ENCODE peak calls at places on chromosomes 4 and X, in four cellular contexts. E is psoas muscle, S is ovary, Y is endothelial cell of umbilical vein. R is an unnamed sample.

GRCh38 chrX:82775426-82775825 is 732.7 kb upstream of the POU3F4 start:
- DNase-seq in S (no peak), E (no peak), Y (no peak), R (no peak)

GRCh38 chrX:63525491-63525890 is 174.4 kb upstream of the SPIN4 start:
- DNase-seq in E (no peak), S (no peak), Y (no peak), R (no peak)

GRCh38 chr4:81049861-81050423 is 19.4 kb downstream of the BMP3 start:
- DNase-seq in S (no peak), Y (no peak), E (no peak), R (no peak)

GRCh38 chrX:63809158-63809557 is 24.1 kb upstream of the ARHGEF9 start:
- DNase-seq in E (no peak), S (no peak), Y (no peak), R (no peak)

GRCh38 chr4:7680731-7681130 is 246.0 kb upstream of the PSAPL1 start:
- DNase-seq in E (no peak), S (no peak), Y (no peak), R (no peak)

GRCh38 chrX:108123591-108124366 is 32.2 kb downstream of the ATG4A start:
- DNase-seq in S (no peak), Y (no peak), E (no peak), R (no peak)

GRCh38 chr4:39846705-39847104 is 131.0 kb downstream of the PDS5A start:
- DNase-seq in S (no peak), E (no peak), Y (no peak), R (no peak)

GRCh38 chr4:1573830-1574459 is 110.2 kb downstream of the FAM53A start:
- DNase-seq in S (no peak), Y (no peak), E (peak), R (no peak)

GRCh38 chr4:89411539-89411938 is 103.9 kb upstream of the GPRIN3 start:
- DNase-seq in S (no peak), Y (no peak), E (no peak), R (no peak)

GRCh38 chr4:79918292-79918691 is 154.7 kb downstream of the ANTXR2 start:
- DNase-seq in S (no peak), E (no peak), Y (no peak), R (no peak)

GRCh38 chrX:150329888-150330287 is 33.2 kb upstream of the MAMLD1 start:
- DNase-seq in E (no peak), S (no peak), Y (no peak), R (no peak)

GRCh38 chr4:73573794-73574528 is 46.3 kb downstream of the RASSF6 start:
- DNase-seq in Y (peak), S (peak), E (peak), R (peak)

GRCh38 chrX:109312757-109313156 is 169.1 kb downstream of the GUCY2F start:
- DNase-seq in E (no peak), Y (no peak), S (no peak), R (peak)

GRCh38 chr4:42750831-42751230 is 93.9 kb upstream of the ATP8A1 start:
- DNase-seq in S (no peak), E (no peak), Y (no peak), R (no peak)

GRCh38 chrX:13167444-13168207 is 123.2 kb upstream of the FAM9C start:
- DNase-seq in E (no peak), Y (peak), S (no peak), R (peak)

GRCh38 chr4:183139972-183140570 is 41.0 kb downstream of the WWC2 start:
- DNase-seq in Y (no peak), S (no peak), E (no peak), R (no peak)

GRCh38 chr4:182616476-182616875 is 300.7 kb downstream of the DCTD start:
- DNase-seq in E (no peak), S (no peak), Y (no peak), R (no peak)

GRCh38 chr4:169795585-169795984 is 37.8 kb upstream of the HPF1 start:
- DNase-seq in E (no peak), Y (no peak), S (no peak), R (no peak)

GRCh38 chr4:126455865-126456264 is 1141.1 kb downstream of the FAT4 start:
- DNase-seq in Y (no peak), E (no peak), S (no peak), R (no peak)

GRCh38 chr4:18291313-18291712 is 269.8 kb upstream of the LCORL start:
- DNase-seq in E (no peak), Y (no peak), S (no peak), R (no peak)

GRCh38 chrX:69154051-69154450 is 11.2 kb downstream of the PJA1 start:
- DNase-seq in S (no peak), Y (no peak), E (no peak), R (no peak)

GRCh38 chr4:147733614-147734344 is 1.9 kb downstream of the ARHGAP10 start:
- DNase-seq in Y (peak), S (no peak), E (peak), R (peak)

GRCh38 chr4:183905081-183905592 is at the start of gene STOX2:
- DNase-seq in S (peak), E (peak), Y (peak), R (peak)

GRCh38 chrX:26254436-26254835 is 38.5 kb downstream of the MAGEB5 start:
- DNase-seq in Y (no peak), E (no peak), S (no peak), R (no peak)

GRCh38 chrX:10884246-10884645 is 226.9 kb upstream of the HCCS start:
- DNase-seq in E (no peak), S (no peak), Y (no peak), R (peak)

GRCh38 chrX:17039826-17040225 is 93.4 kb downstream of the REPS2 start:
- DNase-seq in Y (no peak), S (no peak), E (no peak), R (no peak)

DNA sequence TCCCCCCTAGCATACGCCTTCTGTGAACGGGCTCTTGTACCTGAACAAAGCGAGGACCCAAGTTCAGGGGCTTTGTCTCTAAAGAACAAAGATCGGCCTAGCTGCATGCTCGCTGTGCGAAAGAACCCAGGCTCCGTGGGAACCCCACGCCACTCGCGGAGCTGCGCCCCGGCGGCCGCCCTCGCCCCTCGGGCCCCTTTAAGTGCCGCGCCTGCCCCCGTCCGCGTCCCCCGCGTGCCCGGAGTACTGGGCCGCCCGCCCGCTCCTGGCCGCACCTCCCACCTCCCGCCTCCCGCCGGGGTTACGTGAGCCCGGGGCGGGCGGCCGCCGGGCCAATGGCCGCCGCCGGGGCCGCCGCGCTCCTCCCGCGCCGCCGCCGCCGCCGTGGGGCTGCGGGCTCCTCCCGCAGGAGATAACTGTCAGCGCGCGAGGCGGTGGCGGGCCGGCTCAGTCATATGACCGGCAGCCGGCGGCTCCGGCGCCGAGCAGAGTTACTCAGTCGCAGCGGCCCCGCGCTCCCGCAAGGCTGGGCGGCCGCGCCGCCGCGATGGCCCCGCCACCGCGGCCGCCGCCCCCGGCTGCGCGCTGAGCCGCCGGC is at the start of gene FNIP2:
- DNase-seq in Y (peak), E (peak), S (peak), R (peak)
- H3K27ac ChIP-seq in Y (peak), E (peak), S (peak), R (peak)

GRCh38 chrX:95071052-95071451 is 1397.0 kb downstream of the FAM133A start:
- DNase-seq in S (no peak), Y (no peak), E (no peak), R (no peak)
- H3K27ac ChIP-seq in S (no peak), Y (no peak), E (no peak), R (no peak)

GRCh38 chrX:153967536-153968214 is 3.9 kb downstream of the HCFC1 start:
- DNase-seq in E (no peak), Y (peak), S (no peak), R (no peak)
- H3K27ac ChIP-seq in E (peak), Y (no peak), S (no peak), R (no peak)

DNA sequence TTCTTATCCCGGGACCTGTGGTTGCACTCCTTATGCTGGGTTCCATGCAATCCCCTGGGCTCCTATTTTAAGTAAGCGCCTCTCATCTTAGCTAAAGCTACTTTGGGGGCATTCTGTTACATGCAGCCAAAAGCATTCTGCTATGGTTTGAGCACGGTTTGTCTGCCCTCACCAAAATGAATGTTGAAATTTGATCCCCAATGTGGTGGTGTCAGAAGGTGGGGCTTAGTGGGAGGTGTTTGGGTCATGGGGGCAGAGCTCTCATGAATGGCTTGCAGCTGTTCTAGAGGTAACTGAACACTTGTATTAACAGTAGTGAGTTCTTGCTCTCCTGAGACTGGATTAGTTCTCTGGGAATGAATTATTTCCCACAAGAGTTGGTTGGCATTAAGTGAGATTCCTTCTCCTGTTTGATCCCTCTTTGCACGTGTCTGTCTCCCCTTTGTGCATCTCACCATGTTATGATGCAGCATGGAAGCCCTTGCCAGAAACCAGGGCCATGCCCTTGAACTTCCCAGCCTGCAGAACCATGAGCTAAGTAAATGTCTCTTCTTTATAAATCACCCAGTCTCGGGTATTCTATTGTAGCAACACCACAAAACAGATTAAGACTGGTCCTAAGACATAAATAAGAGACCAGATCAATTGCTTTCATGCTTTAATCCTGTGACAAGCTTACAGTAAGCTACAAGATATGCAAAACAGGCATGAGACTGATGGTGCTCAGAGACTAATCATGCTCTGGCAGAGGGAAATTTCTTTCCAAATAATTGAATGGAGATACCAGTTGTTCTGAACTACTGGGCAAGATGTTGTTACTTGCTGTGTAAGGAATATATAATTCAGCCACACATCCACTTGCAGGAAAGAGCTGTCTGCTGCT is 141.7 kb downstream of the TSPAN5 start:
- DNase-seq in Y (no peak), S (peak), E (no peak), R (peak)
- H3K27ac ChIP-seq in Y (peak), S (peak), E (no peak), R (peak)

GRCh38 chr4:151313306-151314028 is 11.9 kb downstream of the SH3D19 start:
- DNase-seq in E (no peak), S (no peak), Y (no peak), R (no peak)
- H3K27ac ChIP-seq in E (no peak), S (no peak), Y (no peak), R (no peak)

GRCh38 chr4:57055873-57056272 is 54.3 kb downstream of the IGFBP7 start:
- DNase-seq in S (no peak), Y (no peak), E (no peak), R (peak)

GRCh38 chr4:57048590-57049304 is 61.4 kb downstream of the IGFBP7 start:
- DNase-seq in Y (peak), S (no peak), E (no peak), R (peak)

GRCh38 chr4:57051524-57051923 is 58.7 kb downstream of the IGFBP7 start:
- DNase-seq in E (no peak), Y (no peak), S (no peak), R (no peak)

GRCh38 chr4:57053508-57053907 is 56.7 kb downstream of the IGFBP7 start:
- DNase-seq in E (no peak), S (no peak), Y (peak), R (peak)

DNA sequence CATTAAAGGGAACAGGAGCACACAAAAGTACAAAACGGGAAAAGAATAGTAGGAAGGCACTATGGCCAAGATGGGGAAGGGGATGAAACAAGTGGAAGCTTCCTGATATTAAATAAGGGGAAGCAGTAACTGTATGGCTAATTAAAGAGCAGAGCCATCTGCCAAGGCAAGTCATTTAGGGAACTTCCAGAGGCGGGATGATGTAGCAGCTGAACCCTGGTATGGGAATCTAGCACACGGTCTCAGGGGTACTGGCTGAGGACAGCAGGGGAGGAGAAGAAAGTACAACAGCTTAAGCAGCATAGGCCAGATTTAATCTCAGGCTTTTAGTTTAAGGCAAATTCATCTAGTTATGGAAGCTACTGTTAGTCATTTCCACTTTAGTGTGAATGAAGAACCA is 59.1 kb downstream of the IGFBP7 start:
- DNase-seq in Y (peak), E (no peak), S (no peak), R (peak)
- H3K27ac ChIP-seq in Y (no peak), E (peak), S (no peak), R (peak)